ENCODE peak calls at places on chromosomes 16 and 17, in four cellular contexts. V is body of pancreas, L is hepatocyte, S is fibroblast of lung. Y is an unnamed sample.
A peak's percentile ranks its signal among the peaks of the same experiment; 100 is the strongest.

GRCh38 chr16:8194795-8195194 is 395.5 kb downstream of the TMEM114 start:
- DNase-seq in L (peak; percentile 17), S (no peak), V (no peak), Y (no peak)

GRCh38 chr16:1691276-1691675 is 13.2 kb downstream of the JPT2 start:
- DNase-seq in V (no peak), S (peak; percentile 72), L (no peak), Y (no peak)

GRCh38 chr16:54318941-54319340 is 32.4 kb upstream of the IRX3 start:
- DNase-seq in V (no peak), S (peak; percentile 58), L (no peak), Y (no peak)

GRCh38 chr16:57265850-57266530 is 18.5 kb downstream of the PLLP start:
- DNase-seq in L (peak; percentile 70), S (peak; percentile 73), V (peak; percentile 95), Y (peak; percentile 78)

GRCh38 chr16:30186782-30187555 is 3.6 kb downstream of the CORO1A start:
- DNase-seq in V (peak; percentile 74), L (peak; percentile 69), S (no peak), Y (peak; percentile 66)

GRCh38 chr17:75048396-75048933 is 1.4 kb downstream of the KCTD2 start:
- DNase-seq in V (peak; percentile 66), S (peak; percentile 38), L (no peak), Y (peak; percentile 57)

GRCh38 chr17:75832652-75833400 is 11.4 kb downstream of the UNC13D start:
- DNase-seq in L (no peak), V (no peak), S (no peak), Y (no peak)

GRCh38 chr16:87959391-87959968 is 8.2 kb downstream of the BANP start:
- DNase-seq in V (no peak), L (no peak), S (no peak), Y (no peak)

GRCh38 chr17:76500074-76500744 is 1.0 kb downstream of the RHBDF2 start:
- DNase-seq in S (no peak), V (peak; percentile 30), L (no peak), Y (no peak)

GRCh38 chr17:37697331-37697730 is 47.5 kb downstream of the HNF1B start:
- DNase-seq in V (no peak), L (no peak), S (no peak), Y (no peak)

GRCh38 chr17:27319536-27320221 is 25.8 kb downstream of the WSB1 start:
- DNase-seq in V (peak; percentile 77), L (peak; percentile 63), S (peak; percentile 60), Y (peak; percentile 82)

GRCh38 chr16:19132898-19133297 is 19.1 kb downstream of the ITPRIPL2 start:
- DNase-seq in V (no peak), L (no peak), S (no peak), Y (no peak)

GRCh38 chr16:58476791-58477190 is 23.2 kb upstream of the NDRG4 start:
- DNase-seq in V (no peak), L (no peak), S (no peak), Y (no peak)

GRCh38 chr17:48175692-48176450 is 68.3 kb downstream of the SNX11 start:
- DNase-seq in S (peak; percentile 73), V (no peak), L (no peak), Y (no peak)

GRCh38 chr17:45114117-45114932 is 18.0 kb downstream of the PLCD3 start:
- DNase-seq in V (no peak), S (no peak), L (no peak), Y (no peak)

GRCh38 chr17:1413281-1413791 is 13.3 kb upstream of the YWHAE start:
- DNase-seq in L (peak; percentile 69), V (peak; percentile 85), S (peak; percentile 85), Y (peak; percentile 68)

GRCh38 chr17:76452102-76452645 is 778 bp downstream of the UBE2O start:
- DNase-seq in V (no peak), L (no peak), S (no peak), Y (no peak)

GRCh38 chr17:53193044-53193443 is 629.7 kb upstream of the KIF2B start:
- DNase-seq in V (no peak), S (no peak), L (no peak), Y (no peak)

GRCh38 chr16:15996432-15997109 is 47.2 kb downstream of the ABCC1 start:
- DNase-seq in V (peak; percentile 33), S (peak; percentile 91), L (peak; percentile 10), Y (peak; percentile 31)

GRCh38 chr17:46192211-46192483 is 1.1 kb downstream of the KANSL1 start:
- DNase-seq in S (no peak), L (no peak), V (no peak), Y (no peak)

GRCh38 chr17:46190763-46191162 is 2.5 kb downstream of the KANSL1 start:
- DNase-seq in S (peak; percentile 47), L (no peak), V (no peak), Y (no peak)

GRCh38 chr17:46193246-46193625 is at the start of gene KANSL1:
- DNase-seq in L (peak; percentile 98), S (peak; percentile 90), V (peak; percentile 90), Y (peak; percentile 92)

GRCh38 chr17:46192484-46193245 is 564 bp downstream of the KANSL1 start:
- DNase-seq in S (peak; percentile 72), L (peak; percentile 88), V (peak; percentile 72), Y (peak; percentile 78)

DNA sequence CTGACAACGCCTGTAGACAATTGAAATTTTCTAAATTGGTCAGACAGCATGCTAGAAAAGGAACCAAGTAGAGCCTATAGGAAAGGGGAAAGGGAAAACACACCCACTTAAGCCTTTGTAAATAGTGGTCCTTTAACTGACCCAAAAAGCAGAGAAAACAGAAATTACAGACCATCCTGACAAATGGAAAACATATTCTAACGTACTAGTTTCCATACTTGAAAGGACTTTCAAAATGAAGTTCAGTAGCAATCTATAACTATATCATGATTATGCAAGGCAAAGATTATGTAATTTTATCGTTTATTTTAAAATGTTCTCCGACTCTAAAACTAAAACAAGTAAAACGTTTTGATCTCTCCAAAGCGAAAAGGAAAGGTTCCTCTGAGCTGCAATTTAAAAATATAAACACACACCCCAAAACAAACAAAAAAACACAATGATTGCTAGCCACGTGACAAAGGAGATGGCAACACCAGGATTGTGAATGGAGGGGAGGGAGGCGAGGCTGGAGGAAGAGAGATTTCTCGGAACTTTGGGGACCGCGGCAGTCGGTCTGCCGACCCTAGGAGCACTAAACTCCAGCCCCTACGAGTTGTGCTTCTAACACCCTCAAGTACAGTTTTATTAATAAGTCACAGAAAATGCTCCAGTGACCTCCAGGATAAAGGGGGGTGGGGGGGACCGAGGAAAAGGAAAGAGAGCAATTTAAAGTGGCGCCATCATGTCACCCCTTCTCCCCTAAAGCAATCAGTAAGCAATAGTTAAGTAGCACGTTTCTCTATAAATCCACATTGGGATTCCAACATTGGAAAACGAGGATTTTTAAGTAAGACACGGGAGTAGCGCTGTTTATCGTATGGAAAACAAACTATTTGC is 1.7 kb downstream of the KANSL1 start:
- DNase-seq in V (no peak), S (peak; percentile 35), L (peak; percentile 67), Y (no peak)
- H3K4me1 ChIP-seq in V (peaks cover 60% of the 10 kb centered on the region), S (peaks cover 11% of the 10 kb centered on the region), L (peaks cover 36% of the 10 kb centered on the region), Y (peaks cover 59% of the 10 kb centered on the region)

DNA sequence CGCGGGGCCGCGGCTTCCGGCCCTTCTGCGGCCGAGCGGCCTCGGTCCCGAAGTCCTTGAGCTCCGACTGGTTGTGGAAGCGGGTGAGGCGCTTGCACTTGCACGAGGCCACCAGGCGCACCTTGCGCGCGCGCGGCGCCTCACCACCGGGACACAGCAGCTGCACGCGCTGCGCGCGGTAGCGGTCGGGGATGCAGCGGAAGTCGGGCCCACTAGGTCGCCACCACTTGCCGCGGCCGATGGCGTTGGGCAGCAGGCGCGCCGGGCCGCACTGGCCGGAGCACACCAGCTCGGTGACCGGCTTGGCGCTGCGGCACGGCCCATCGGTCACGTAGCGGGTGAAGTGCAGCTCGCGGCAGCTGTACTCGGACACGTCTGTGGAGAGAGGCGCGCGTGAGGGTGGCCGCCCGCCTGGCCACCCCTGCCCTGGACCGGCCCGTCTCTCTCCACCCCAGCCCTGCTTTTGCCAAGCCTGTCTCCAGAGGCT is 3.2 kb downstream of the SOST start:
- DNase-seq in S (peak; percentile 60), V (no peak), L (peak; percentile 66), Y (peak; percentile 30)
- TF ChIP-seq CTCF in S (no peak), V (no peak), L (no peak), Y (no peak)

GRCh38 chr16:69820926-69821541 is 58.9 kb downstream of the WWP2 start:
- DNase-seq in L (peak; percentile 48), V (peak; percentile 77), S (peak; percentile 55), Y (no peak)
- H3K4me3 ChIP-seq in L (no peak overlapping the region), V (no peak overlapping the region), S (no peak overlapping the region), Y (no peak overlapping the region)

GRCh38 chr16:89368604-89369249 is 121.6 kb downstream of the ANKRD11 start:
- DNase-seq in L (no peak), S (peak; percentile 50), V (no peak), Y (no peak)
- H3K4me1 ChIP-seq in L (peaks cover 29% of the 10 kb centered on the region), S (peaks cover 22% of the 10 kb centered on the region), V (peaks cover 51% of the 10 kb centered on the region), Y (peaks cover 52% of the 10 kb centered on the region)

GRCh38 chr16:72938426-72939164 is 109.3 kb downstream of the ZFHX3 start:
- DNase-seq in V (peak; percentile 82), S (peak; percentile 88), L (no peak), Y (peak; percentile 91)
- TF ChIP-seq CTCF in V (no peak), S (no peak), L (no peak), Y (no peak)

GRCh38 chr17:4879591-4879990 is 19.7 kb upstream of the C17orf107 start:
- DNase-seq in V (peak; percentile 21), S (no peak), L (no peak), Y (no peak)
- H3K4me3 ChIP-seq in V (no peak overlapping the region), S (no peak overlapping the region), L (no peak overlapping the region), Y (no peak overlapping the region)

DNA sequence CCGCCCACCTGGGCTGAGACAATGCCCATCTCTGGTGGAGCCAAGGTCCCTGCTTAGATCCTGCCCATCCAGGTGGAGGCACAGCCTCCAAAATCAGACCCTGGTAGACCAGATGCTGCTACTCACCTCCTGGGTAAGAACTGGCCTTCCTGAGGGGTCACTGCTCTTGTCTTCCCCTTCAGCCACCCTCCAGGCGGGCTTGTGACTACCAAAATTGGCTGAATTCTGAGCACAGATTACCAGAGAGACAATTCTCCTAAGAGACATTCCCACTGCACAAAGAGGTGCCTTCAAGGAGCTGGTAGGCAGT is 10.9 kb downstream of the MMP2 start:
- DNase-seq in S (no peak), L (no peak), V (no peak), Y (no peak)
- H3K4me1 ChIP-seq in S (peaks cover 26% of the 10 kb centered on the region), L (peaks cover 10% of the 10 kb centered on the region), V (no peaks in the 10 kb centered on the region), Y (peaks cover 10% of the 10 kb centered on the region)

GRCh38 chr17:40791808-40792436 is 7.8 kb downstream of the KRT28 start:
- DNase-seq in V (no peak), L (peak; percentile 63), S (peak; percentile 38), Y (no peak)
- TF ChIP-seq CTCF in V (peak; percentile 55), L (peak; percentile 78), S (peak; percentile 76), Y (peak; percentile 25)